ENCODE peak calls at places on chromosomes 6 and 20, in ten cellular contexts. R, A, X, N, Z, W, S, G, H and M are unnamed samples.

GRCh38 chr6:46022110-46022948 is 6.7 kb upstream of the CLIC5 start:
- DNase-seq in H (no peak), A (no peak), N (no peak), X (no peak), R (no peak), G (no peak), Z (no peak), S (no peak), W (no peak), M (no peak)

GRCh38 chr6:27532820-27533538 is 60.1 kb upstream of the ZNF184 start:
- DNase-seq in Z (no peak), R (no peak), S (no peak), H (peak; percentile 68), X (no peak), W (peak; percentile 56), G (no peak), A (no peak), N (no peak), M (no peak)

GRCh38 chr6:147724454-147724853 is 216.0 kb downstream of the SAMD5 start:
- DNase-seq in G (no peak), R (no peak), N (no peak), S (peak; percentile 60), H (no peak), W (no peak), Z (no peak), X (no peak), A (no peak), M (no peak)

GRCh38 chr6:88761237-88762031 is 202.0 kb downstream of the RNGTT start:
- DNase-seq in A (no peak), N (no peak), Z (no peak), S (peak; percentile 3), G (no peak), X (no peak), W (no peak), H (no peak), R (no peak), M (no peak)

GRCh38 chr6:109087661-109088264 is 6.9 kb downstream of the SESN1 start:
- DNase-seq in S (no peak), A (no peak), X (no peak), Z (no peak), H (no peak), G (no peak), R (no peak), W (no peak), N (no peak), M (no peak)

GRCh38 chr6:6661684-6662083 is 73.2 kb downstream of the LY86 start:
- DNase-seq in N (peak; percentile 62), A (no peak), H (no peak), X (no peak), S (no peak), W (peak; percentile 91), Z (no peak), G (peak; percentile 76), R (no peak), M (no peak)

GRCh38 chr6:113645576-113645970 is 211.6 kb upstream of the MARCKS start:
- DNase-seq in W (peak; percentile 75), S (no peak), N (peak; percentile 70), X (no peak), Z (peak; percentile 77), A (no peak), G (no peak), H (no peak), R (no peak), M (peak; percentile 83)

GRCh38 chr6:49849121-49849907 is 17.0 kb downstream of the CRISP1 start:
- DNase-seq in H (peak; percentile 56), R (no peak), X (no peak), N (no peak), Z (peak; percentile 18), W (peak; percentile 67), G (no peak), S (no peak), A (no peak), M (no peak)

GRCh38 chr20:13119583-13119982 is 101.5 kb upstream of the ISM1 start:
- DNase-seq in H (peak; percentile 51), R (no peak), X (no peak), S (peak; percentile 25), N (peak; percentile 11), W (peak; percentile 76), G (no peak), A (no peak), Z (peak; percentile 7), M (no peak)

GRCh38 chr20:46145646-46146045 is 27.5 kb downstream of the CD40 start:
- DNase-seq in X (no peak), A (no peak), G (no peak), Z (no peak), R (no peak), N (no peak), H (no peak), S (peak; percentile 78), W (no peak), M (no peak)

GRCh38 chr6:160005861-160006540 is 37.1 kb downstream of the IGF2R start:
- DNase-seq in Z (no peak), H (no peak), A (no peak), G (no peak), W (peak; percentile 78), S (peak; percentile 62), R (no peak), X (peak; percentile 72), N (no peak), M (no peak)

GRCh38 chr6:83371428-83371827 is 59.4 kb downstream of the ME1 start:
- DNase-seq in R (no peak), Z (peak; percentile 36), W (peak; percentile 75), H (no peak), A (no peak), G (no peak), X (no peak), S (no peak), N (no peak), M (no peak)

GRCh38 chr6:167232355-167232754 is 58.8 kb upstream of the UNC93A start:
- DNase-seq in N (no peak), X (no peak), Z (no peak), G (no peak), W (no peak), A (no peak), H (no peak), R (no peak), S (no peak), M (no peak)

GRCh38 chr6:73523434-73524123 is 2.7 kb upstream of the EEF1A1 start:
- DNase-seq in A (no peak), N (peak; percentile 82), S (peak; percentile 26), Z (no peak), H (peak; percentile 76), W (peak; percentile 56), X (peak; percentile 82), R (no peak), G (peak; percentile 65), M (peak; percentile 66)

GRCh38 chr6:30847971-30848441 is 36.3 kb upstream of the DDR1 start:
- DNase-seq in S (peak; percentile 66), G (no peak), W (no peak), X (no peak), H (no peak), N (no peak), A (no peak), R (no peak), Z (no peak), M (no peak)
- H3K4me3 ChIP-seq in S (peak overlapping the region; percentile 35), G (no peak overlapping the region), W (no peak overlapping the region), X (no peak overlapping the region), H (no peak overlapping the region), N (no peak overlapping the region), A (no peak overlapping the region), R (no peak overlapping the region), Z (no peak overlapping the region), M (no peak overlapping the region)

DNA sequence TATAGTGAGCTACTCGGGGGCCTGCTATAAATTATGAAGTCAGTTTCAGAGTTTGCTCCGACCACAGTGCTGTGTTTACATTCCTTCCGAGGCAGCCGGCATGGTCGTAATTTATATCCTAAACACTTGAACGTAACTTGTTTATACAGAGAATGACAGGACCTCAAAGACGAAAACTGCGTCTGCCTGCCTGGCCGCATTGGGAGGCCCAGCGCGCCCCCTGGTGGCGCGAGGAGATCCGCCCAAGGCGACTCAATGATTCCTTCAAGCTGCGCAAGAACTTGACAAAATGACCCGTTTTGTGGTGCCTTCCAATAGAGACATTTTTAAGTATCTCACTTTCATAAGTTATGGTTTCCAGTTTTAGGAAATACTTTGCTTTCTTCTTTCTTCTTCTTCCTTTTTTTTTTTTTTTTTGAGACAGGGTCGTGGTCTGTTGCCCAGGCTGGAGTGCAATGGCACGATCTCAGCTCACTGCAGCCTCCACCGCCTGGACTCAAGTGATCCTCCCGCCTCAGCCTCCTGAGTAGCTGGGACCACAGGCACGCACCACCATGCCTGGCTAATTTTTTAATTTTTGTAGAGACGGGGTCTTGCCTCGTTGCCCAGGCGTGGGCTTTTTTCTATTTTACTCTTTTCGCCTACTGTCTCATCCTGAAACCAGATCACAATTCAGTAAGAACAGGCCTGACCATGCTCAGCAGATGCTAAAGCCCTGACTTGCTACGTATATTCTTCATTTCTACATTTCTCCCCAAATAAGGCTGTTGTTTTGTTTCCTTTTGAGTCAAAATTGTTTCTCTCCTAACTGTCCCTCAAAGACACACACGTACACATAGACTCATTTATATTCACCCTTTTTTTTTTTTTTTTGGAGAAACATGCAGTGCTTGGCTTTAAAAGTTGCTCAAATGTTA is 7.8 kb downstream of the FOXF2 start:
- DNase-seq in W (peak; percentile 80), A (no peak), S (peak; percentile 91), X (peak; percentile 72), N (peak; percentile 76), G (peak; percentile 73), H (peak; percentile 54), Z (peak; percentile 94), R (no peak), M (no peak)
- H3K27me3 ChIP-seq in W (peaks cover 99% of the 10 kb centered on the region), A (peaks cover 26% of the 10 kb centered on the region), S (peaks cover 75% of the 10 kb centered on the region), X (peaks cover 62% of the 10 kb centered on the region), N (peaks cover 82% of the 10 kb centered on the region), G (peaks cover 38% of the 10 kb centered on the region), H (no peaks in the 10 kb centered on the region), Z (no peaks in the 10 kb centered on the region), R (peaks cover 14% of the 10 kb centered on the region), M (peaks cover 51% of the 10 kb centered on the region)

GRCh38 chr20:57654363-57654997 is 34.3 kb upstream of the ZBP1 start:
- DNase-seq in X (no peak), S (peak; percentile 97), N (peak; percentile 65), Z (peak; percentile 30), W (peak; percentile 73), A (no peak), G (peak; percentile 64), R (peak; percentile 81), H (peak; percentile 23), M (peak; percentile 78)
- H3K4me3 ChIP-seq in X (no peak overlapping the region), S (no peak overlapping the region), N (no peak overlapping the region), Z (no peak overlapping the region), W (no peak overlapping the region), A (no peak overlapping the region), G (no peak overlapping the region), R (no peak overlapping the region), H (no peak overlapping the region), M (no peak overlapping the region)

DNA sequence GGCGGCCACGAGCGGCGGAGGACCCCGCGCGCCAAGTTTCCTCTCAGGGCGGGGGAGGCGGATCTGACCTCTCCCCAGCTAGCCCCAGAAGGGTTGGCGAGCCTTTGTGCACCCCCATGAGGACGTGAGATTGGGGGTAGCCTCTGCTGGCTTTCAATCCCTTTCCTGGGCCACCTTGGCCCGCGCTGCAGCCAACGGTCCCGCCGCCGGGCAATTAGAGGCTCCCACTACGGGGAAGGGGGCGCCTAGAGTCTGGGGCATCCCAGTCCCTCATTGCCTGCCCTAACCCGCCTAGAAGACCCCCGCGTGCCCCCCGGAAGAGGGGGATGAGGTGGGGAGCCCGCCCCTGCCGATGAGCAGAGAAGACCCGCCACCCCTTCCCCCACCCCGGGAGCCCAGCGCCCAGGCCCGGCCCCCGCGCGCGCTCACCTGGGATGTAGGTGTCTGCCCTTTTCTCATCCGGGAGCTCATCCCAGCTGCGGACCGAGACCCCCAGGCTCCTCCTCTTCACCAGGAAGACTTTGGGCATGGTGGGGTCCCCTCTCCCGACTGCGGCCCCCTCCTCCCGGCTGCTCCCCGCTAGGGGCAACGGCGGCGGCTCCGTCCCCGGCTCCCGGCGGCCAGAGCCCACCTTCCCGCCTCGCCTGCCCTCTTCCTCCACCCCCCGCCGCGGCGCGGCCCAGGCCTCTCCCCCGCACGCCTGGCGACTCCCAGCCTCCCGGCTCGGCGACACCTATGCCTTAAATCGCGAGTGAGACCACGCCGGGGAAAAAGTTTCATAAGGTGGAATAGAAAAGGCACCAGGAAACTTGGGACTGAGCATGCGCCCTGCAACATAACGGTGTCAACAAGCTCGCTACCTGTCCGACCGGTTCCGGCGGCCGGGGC is at the start of gene OVOL2:
- DNase-seq in S (peak; percentile 88), A (no peak), N (peak; percentile 94), G (no peak), H (peak; percentile 60), X (no peak), W (no peak), R (no peak), Z (no peak), M (peak; percentile 94)
- H3K27me3 ChIP-seq in S (peaks cover 52% of the 10 kb centered on the region), A (peaks cover 4% of the 10 kb centered on the region), N (peaks cover 71% of the 10 kb centered on the region), G (peaks cover 36% of the 10 kb centered on the region), H (peaks cover 19% of the 10 kb centered on the region), X (peaks cover 70% of the 10 kb centered on the region), W (peaks cover 99% of the 10 kb centered on the region), R (peaks cover 7% of the 10 kb centered on the region), Z (peaks cover 68% of the 10 kb centered on the region), M (no peaks in the 10 kb centered on the region)